ENCODE peak calls at places on chromosomes 6 and 20, in eight cellular contexts. E is neuronal stem cell; T is NCI-H1092; F is naive thymus-derived CD8-positive, alpha-beta T cell; J is endothelial cell; K is AG04450; G is mesothelial cell of epicardium; D is AG10803. M is an unnamed sample.
A peak's percentile ranks its signal among the peaks of the same experiment; 100 is the strongest.

GRCh38 chr6:64013061-64013410 is 377.4 kb downstream of the PHF3 start:
- DNase-seq in E (no peak), T (peak; percentile 19), F (no peak), J (no peak), K (no peak), G (no peak), D (no peak), M (no peak)

GRCh38 chr6:10101551-10102252 is 313.2 kb downstream of the TFAP2A start:
- DNase-seq in E (no peak), T (no peak), F (no peak), J (no peak), K (no peak), G (no peak), D (no peak), M (no peak)

GRCh38 chr6:73180718-73181619 is 44.3 kb downstream of the KHDC1L start:
- DNase-seq in E (peak; percentile 24), T (no peak), F (no peak), J (no peak), K (peak; percentile 44), G (no peak), D (peak; percentile 80), M (no peak)

GRCh38 chr20:60057866-60058807 is 99.9 kb downstream of the CDH26 start:
- DNase-seq in E (peak; percentile 15), T (peak; percentile 77), F (peak; percentile 10), J (no peak), K (no peak), G (no peak), D (peak; percentile 9), M (peak; percentile 23)

GRCh38 chr20:5863040-5863811 is 87.1 kb downstream of the TRMT6 start:
- DNase-seq in E (no peak), T (no peak), F (no peak), J (no peak), K (no peak), G (no peak), D (peak; percentile 64), M (no peak)

GRCh38 chr6:81897793-81898192 is 145.3 kb upstream of the TENT5A start:
- DNase-seq in E (no peak), T (no peak), F (no peak), J (no peak), K (no peak), G (no peak), D (no peak), M (no peak)

GRCh38 chr6:56757585-56757984 is 114.9 kb upstream of the DST start:
- DNase-seq in E (no peak), T (no peak), F (no peak), J (no peak), K (no peak), G (no peak), D (peak; percentile 50), M (no peak)

GRCh38 chr6:158766621-158767435 is 52.3 kb downstream of the EZR start:
- DNase-seq in E (no peak), T (no peak), F (no peak), J (no peak), K (no peak), G (no peak), D (no peak), M (no peak)

GRCh38 chr6:2752477-2753115 is 1.9 kb upstream of the MYLK4 start:
- DNase-seq in E (no peak), T (no peak), F (no peak), J (no peak), K (no peak), G (no peak), D (no peak), M (no peak)

GRCh38 chr6:28537065-28537464 is 11.4 kb downstream of the GPX5 start:
- DNase-seq in E (no peak), T (no peak), F (no peak), J (peak; percentile 40), K (no peak), G (no peak), D (no peak), M (no peak)

GRCh38 chr6:8494730-8495129 is 59.4 kb upstream of the SLC35B3 start:
- DNase-seq in E (no peak), T (no peak), F (no peak), J (no peak), K (no peak), G (no peak), D (no peak), M (no peak)

GRCh38 chr6:31489046-31489445 is 8.9 kb upstream of the MICB start:
- DNase-seq in E (no peak), T (no peak), F (no peak), J (no peak), K (no peak), G (no peak), D (no peak), M (no peak)

GRCh38 chr20:24136659-24137246 is 148.2 kb upstream of the GGTLC1 start:
- DNase-seq in E (no peak), T (no peak), F (no peak), J (no peak), K (no peak), G (no peak), D (no peak), M (no peak)